ENCODE peak calls at places on chromosome 20, in eight cellular contexts. M is psoas muscle, U is GM12865, Y is left lung, A is lower lobe of right lung, F is GM12878, Z is mucosa of descending colon, T is progenitor cell of endocrine pancreas. K is an unnamed sample.

GRCh38 chr20:9488063-9488462 is 26.3 kb upstream of the LAMP5 start:
- DNase-seq in M (no peak), U (no peak), A (no peak), Y (no peak), T (no peak), F (no peak), Z (no peak), K (no peak)

GRCh38 chr20:20452254-20452676 is 84.4 kb downstream of the INSM1 start:
- DNase-seq in M (peak), Y (peak), T (no peak), Z (peak), F (peak), A (peak), U (peak), K (peak)

GRCh38 chr20:20491110-20491783 is 123.3 kb downstream of the INSM1 start:
- DNase-seq in T (no peak), M (no peak), A (no peak), U (no peak), F (no peak), Z (no peak), Y (no peak), K (no peak)

GRCh38 chr20:61762208-61762710 is 303.4 kb downstream of the TAF4 start:
- DNase-seq in U (no peak), Z (no peak), F (no peak), Y (peak), T (no peak), A (peak), M (no peak), K (no peak)

GRCh38 chr20:13274311-13274965 is 53.4 kb downstream of the ISM1 start:
- DNase-seq in T (no peak), A (no peak), U (no peak), M (no peak), Y (no peak), Z (no peak), F (no peak), K (no peak)

GRCh38 chr20:8212286-8212685 is 80.2 kb downstream of the PLCB1 start:
- DNase-seq in Y (no peak), A (no peak), Z (no peak), F (no peak), T (no peak), U (peak), M (no peak), K (no peak)

GRCh38 chr20:32281711-32282110 is 4.3 kb downstream of the KIF3B start:
- DNase-seq in T (no peak), Z (no peak), U (peak), A (no peak), F (no peak), Y (no peak), M (no peak), K (no peak)

GRCh38 chr20:4111440-4112411 is 96.4 kb upstream of the RNF24 start:
- DNase-seq in A (no peak), F (no peak), T (no peak), M (no peak), U (no peak), Z (no peak), Y (no peak), K (no peak)

GRCh38 chr20:32538526-32538918 is 46.6 kb downstream of the NOL4L start:
- DNase-seq in T (no peak), Z (peak), M (no peak), Y (no peak), F (no peak), U (no peak), A (no peak), K (no peak)

GRCh38 chr20:63276956-63277355 is 4.3 kb downstream of the ARFGAP1 start:
- DNase-seq in U (no peak), T (no peak), F (no peak), Y (no peak), A (no peak), Z (no peak), M (no peak), K (no peak)

GRCh38 chr20:8903655-8904605 is 165.0 kb upstream of the PLCB4 start:
- DNase-seq in A (no peak), F (no peak), M (no peak), T (no peak), U (no peak), Y (no peak), Z (no peak), K (no peak)

GRCh38 chr20:59221881-59222238 is 58.2 kb downstream of the ZNF831 start:
- DNase-seq in A (no peak), F (no peak), U (no peak), M (no peak), Z (no peak), T (no peak), Y (no peak), K (no peak)

GRCh38 chr20:6993526-6993925 is 226.0 kb downstream of the BMP2 start:
- DNase-seq in Z (no peak), Y (no peak), T (no peak), F (no peak), M (no peak), U (no peak), A (no peak), K (no peak)

DNA sequence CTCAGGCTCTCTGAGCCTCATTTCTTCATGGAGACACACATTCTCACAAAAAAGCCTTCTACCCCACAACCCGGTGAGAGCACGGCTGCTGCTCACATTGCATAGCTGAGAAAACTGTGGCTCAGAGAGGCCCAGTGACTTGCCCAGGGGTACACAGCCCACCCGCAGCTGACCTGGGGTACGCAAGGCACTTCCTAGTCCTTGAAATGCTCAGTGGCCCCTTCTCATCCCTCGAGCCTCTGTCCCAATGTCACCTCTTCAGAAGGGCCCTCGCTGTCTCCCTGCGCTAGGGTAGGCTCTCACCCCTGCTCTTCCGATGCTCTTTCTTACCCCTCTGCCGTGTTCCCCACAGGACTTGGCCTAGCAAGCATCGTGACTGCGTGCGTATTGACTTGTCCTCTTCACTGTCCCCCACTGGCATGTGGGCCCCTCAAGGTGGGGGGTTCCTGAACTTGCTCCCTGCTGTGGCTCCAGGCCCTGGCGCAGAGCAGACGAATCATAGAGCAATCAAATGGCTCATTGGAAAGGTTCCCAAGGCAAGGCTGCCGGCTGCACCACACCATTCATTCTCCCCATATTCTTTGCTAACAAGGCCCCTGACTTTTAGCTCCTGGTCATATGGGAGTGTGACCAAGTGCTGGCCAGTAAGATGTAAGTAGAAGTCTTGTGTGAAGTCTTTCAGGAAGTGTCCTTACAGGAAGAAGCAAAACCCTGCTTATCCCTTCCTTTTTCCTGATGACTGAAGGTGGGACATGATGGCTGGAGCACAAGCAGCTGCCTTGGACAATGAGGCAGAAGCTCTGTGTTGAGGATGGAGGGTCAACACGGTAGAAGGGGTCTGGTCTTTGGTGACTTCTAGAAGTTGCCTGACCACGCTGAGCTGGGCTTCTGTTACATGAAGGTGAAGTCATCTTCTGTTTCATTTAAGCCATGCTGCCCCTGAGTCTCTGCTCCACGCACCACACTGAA is 22.7 kb downstream of the PCK1 start:
- DNase-seq in M (no peak), A (no peak), Y (no peak), T (no peak), Z (peak), F (no peak), U (no peak), K (no peak)
- TF ChIP-seq CTCF in M (no peak), A (no peak), Y (no peak), T (no peak), Z (no peak), F (no peak), U (no peak), K (no peak)

DNA sequence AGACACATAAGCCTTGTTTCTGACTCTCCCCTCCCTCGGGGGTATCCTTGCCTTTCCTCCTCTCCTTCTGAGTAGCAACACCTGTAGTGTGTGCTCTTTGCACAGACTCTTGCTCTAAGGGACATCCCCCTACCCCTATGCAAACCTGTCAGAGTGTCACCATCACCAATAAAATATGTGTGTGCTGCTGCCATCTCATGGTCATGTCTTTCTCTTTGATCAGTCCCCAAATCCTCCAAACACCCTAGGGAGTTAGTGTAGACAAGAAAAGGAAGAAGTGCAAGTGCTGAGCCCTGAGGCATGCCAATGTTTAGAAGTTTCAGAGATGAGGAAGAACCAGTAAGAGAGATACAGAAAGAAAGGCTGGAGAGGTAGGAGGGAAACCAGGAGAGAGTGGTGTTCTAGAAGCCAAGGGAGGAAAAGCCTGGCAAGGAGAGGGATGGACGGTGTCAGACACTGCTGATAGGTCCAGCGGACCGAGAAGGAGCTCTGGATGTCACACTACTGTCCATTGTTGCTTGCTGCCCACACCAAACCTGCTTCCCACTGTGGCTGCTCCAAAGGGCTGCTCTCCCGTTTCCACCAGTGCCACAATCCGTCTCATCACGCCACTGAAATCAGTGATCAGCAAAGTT is 16.4 kb downstream of the TRMT6 start:
- DNase-seq in M (no peak), Z (no peak), T (no peak), F (peak), Y (no peak), A (no peak), U (peak), K (no peak)
- TF ChIP-seq CTCF in M (peak), Z (no peak), T (peak), F (peak), Y (no peak), A (no peak), U (peak), K (peak)

GRCh38 chr20:33667245-33668086 is 723 bp downstream of the ACTL10 start:
- DNase-seq in U (peak), Y (no peak), Z (peak), F (no peak), A (peak), M (peak), T (no peak), K (peak)

GRCh38 chr20:33668087-33668790 is 1.5 kb downstream of the ACTL10 start:
- DNase-seq in T (peak), Z (peak), A (peak), F (no peak), U (no peak), M (no peak), Y (peak), K (peak)

GRCh38 chr20:33668791-33669155 is 2.0 kb downstream of the ACTL10 start:
- DNase-seq in U (no peak), T (no peak), M (no peak), Z (no peak), Y (no peak), A (no peak), F (no peak), K (no peak)

GRCh38 chr20:33664762-33665144 is 2.0 kb upstream of the ACTL10 start:
- DNase-seq in F (no peak), Z (peak), M (no peak), T (no peak), U (no peak), A (no peak), Y (no peak), K (no peak)

DNA sequence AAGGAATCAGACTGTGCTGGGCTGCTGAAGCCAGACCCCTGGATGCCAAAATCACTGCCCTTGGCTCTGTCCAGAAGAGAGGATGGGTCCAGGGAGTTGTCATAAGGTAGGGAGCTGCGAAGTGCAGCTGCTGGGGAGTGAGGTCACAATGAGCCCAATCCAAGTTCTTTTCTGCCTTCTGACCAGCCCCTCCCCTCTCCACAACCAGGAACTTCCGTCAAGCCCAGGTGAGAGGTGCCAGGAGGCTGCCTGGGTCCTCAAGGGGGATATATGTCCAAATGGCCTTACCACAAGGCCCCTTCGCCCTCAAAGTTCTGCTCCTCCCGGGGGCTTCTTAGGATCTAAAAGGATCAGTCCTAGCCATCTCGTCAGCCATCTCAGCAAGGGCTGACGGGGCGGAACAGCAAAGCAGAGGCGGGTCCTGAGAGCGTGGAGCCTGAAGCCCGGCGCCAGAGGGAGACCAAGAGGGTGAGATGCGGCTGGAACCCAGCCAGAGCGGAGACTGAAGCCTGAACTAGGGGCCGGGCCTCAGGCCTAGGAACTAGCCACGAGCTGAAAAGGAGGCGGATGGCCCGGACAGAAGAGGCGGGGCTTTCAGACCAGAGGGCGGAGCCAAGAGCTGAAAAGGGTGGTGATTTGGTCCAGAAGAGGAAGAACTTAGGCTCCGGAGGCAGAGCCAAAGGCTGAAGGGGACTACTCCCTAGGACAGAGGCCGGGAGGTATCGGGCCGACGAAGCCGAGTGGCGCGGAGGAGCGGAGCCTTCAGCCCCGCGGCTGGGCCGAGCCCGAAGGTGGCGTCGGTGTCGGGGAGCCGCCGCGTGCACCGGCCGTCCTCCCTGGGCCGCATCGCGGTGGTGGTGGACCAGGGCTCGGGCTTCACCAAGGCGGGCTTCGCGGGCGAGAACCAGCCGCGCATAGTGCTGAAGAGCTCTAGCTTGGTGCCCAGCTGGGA is at the start of gene ACTL10:
- DNase-seq in U (peak), M (peak), Z (peak), Y (peak), T (peak), A (peak), F (peak), K (peak)
- TF ChIP-seq CTCF in U (no peak), M (peak), Z (peak), Y (no peak), T (peak), A (peak), F (peak), K (no peak)

GRCh38 chr20:16576219-16576618 is 3.0 kb upstream of the KIF16B start:
- DNase-seq in U (no peak), F (no peak), M (no peak), T (no peak), A (peak), Z (no peak), Y (no peak), K (no peak)

GRCh38 chr20:16571333-16571732 is 1.9 kb downstream of the KIF16B start:
- DNase-seq in Z (no peak), F (no peak), Y (no peak), A (no peak), U (no peak), T (no peak), M (no peak), K (no peak)

GRCh38 chr20:16575390-16576140 is 2.3 kb upstream of the KIF16B start:
- DNase-seq in A (peak), M (no peak), Y (no peak), Z (no peak), T (no peak), U (peak), F (no peak), K (no peak)

GRCh38 chr20:16574656-16575355 is 1.6 kb upstream of the KIF16B start:
- DNase-seq in Z (peak), A (peak), M (peak), T (peak), U (peak), F (peak), Y (peak), K (peak)

DNA sequence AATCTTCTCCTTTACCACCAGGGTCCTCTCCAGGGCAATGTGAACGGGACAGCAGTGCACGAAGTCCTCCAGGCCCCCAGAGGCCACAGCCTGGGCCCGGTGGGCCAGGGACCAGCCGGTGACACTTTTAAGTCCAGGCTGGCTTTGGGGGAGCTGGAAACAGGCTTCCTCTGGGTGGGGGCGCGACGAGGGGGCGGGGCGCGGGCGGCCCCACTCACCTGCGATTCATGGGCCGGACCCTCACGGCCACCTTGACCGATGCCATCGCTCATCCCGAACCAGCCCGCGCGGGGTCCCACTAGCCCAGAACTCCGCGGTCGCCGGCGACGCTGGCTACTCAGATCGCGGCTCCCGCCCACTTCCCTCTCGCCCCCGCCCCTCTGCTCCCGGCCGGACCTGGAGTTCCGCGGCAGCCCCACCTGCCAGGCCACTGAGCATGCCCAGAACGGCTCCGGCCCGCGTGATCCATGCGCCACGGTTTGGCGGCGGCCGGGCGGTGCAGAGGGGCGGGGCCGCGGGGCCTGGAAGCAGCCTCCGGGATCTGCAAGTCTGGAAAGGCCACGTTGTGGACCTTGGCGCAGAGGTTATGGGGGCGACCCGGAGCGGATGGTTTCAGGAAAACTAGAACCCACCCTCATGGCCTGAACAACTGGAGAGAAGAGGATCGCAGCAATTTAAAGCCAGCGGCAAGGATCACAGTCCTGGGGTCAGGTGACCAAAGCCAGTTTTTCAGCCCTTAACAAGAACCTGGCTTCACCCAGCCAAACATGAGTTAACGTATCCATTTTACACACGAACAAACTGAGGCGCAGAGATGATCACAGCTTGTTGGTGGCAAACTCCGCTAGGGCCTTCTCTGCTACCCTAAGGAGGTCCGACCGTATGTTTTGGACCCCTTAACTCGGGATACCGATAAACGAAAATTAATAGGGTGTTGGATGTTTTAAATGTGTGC is at the start of gene KIF16B:
- DNase-seq in M (peak), F (peak), Z (peak), U (peak), Y (peak), A (peak), T (peak), K (peak)
- TF ChIP-seq CTCF in M (no peak), F (no peak), Z (no peak), U (no peak), Y (no peak), A (no peak), T (no peak), K (peak)

GRCh38 chr20:2421247-2421646 is 40.5 kb downstream of the TGM6 start:
- DNase-seq in Z (no peak), F (no peak), T (no peak), A (no peak), U (no peak), M (no peak), Y (no peak), K (no peak)
- TF ChIP-seq CTCF in Z (no peak), F (no peak), T (peak), A (no peak), U (no peak), M (no peak), Y (no peak), K (no peak)

GRCh38 chr20:56551571-56551970 is 18.5 kb downstream of the FAM209B start:
- DNase-seq in Z (no peak), A (no peak), U (no peak), T (no peak), Y (no peak), F (no peak), M (no peak), K (no peak)

GRCh38 chr20:56552911-56553629 is 20.0 kb downstream of the FAM209B start:
- DNase-seq in T (no peak), Y (no peak), U (peak), M (no peak), F (peak), A (no peak), Z (no peak), K (no peak)

GRCh38 chr20:56558968-56559367 is 25.9 kb downstream of the FAM209B start:
- DNase-seq in T (no peak), F (no peak), U (no peak), Y (no peak), A (no peak), Z (peak), M (no peak), K (no peak)

GRCh38 chr20:56554869-56555268 is 21.8 kb downstream of the FAM209B start:
- DNase-seq in F (peak), Z (no peak), Y (peak), U (peak), M (no peak), A (no peak), T (no peak), K (no peak)
- TF ChIP-seq CTCF in F (no peak), Z (no peak), Y (peak), U (no peak), M (no peak), A (no peak), T (no peak), K (no peak)

GRCh38 chr20:17749979-17750721 is 50.4 kb downstream of the BANF2 start:
- DNase-seq in T (no peak), F (no peak), A (peak), M (peak), U (no peak), Y (peak), Z (no peak), K (no peak)
- TF ChIP-seq CTCF in T (no peak), F (no peak), A (no peak), M (no peak), U (no peak), Y (no peak), Z (no peak), K (no peak)

GRCh38 chr20:48656661-48657211 is 171.1 kb downstream of the PREX1 start:
- DNase-seq in M (no peak), F (no peak), A (no peak), U (no peak), T (no peak), Z (no peak), Y (no peak), K (peak)
- TF ChIP-seq CTCF in M (no peak), F (peak), A (no peak), U (peak), T (no peak), Z (no peak), Y (no peak), K (peak)

GRCh38 chr20:10669843-10670446 is 3.9 kb downstream of the JAG1 start:
- DNase-seq in F (no peak), U (no peak), A (no peak), Z (no peak), Y (no peak), T (no peak), M (no peak), K (no peak)

GRCh38 chr20:10671850-10672578 is 1.8 kb downstream of the JAG1 start:
- DNase-seq in U (peak), M (peak), Y (peak), Z (peak), A (peak), T (peak), F (no peak), K (no peak)

GRCh38 chr20:10672579-10673127 is 1.1 kb downstream of the JAG1 start:
- DNase-seq in U (peak), T (peak), Y (peak), Z (peak), M (peak), A (peak), F (no peak), K (peak)

GRCh38 chr20:10670521-10671220 is 3.1 kb downstream of the JAG1 start:
- DNase-seq in F (peak), A (no peak), T (no peak), M (no peak), U (peak), Y (no peak), Z (no peak), K (peak)

GRCh38 chr20:10671221-10671849 is 2.5 kb downstream of the JAG1 start:
- DNase-seq in Z (peak), T (peak), U (peak), A (peak), M (no peak), F (peak), Y (peak), K (peak)
- TF ChIP-seq CTCF in Z (peak), T (peak), U (peak), A (peak), M (peak), F (peak), Y (peak), K (peak)